ENCODE peak calls at places on chromosomes 11 and 22, in seven cellular contexts. I is HCT116, Y is SK-N-SH, J is HepG2, O is H1, A is K562, P is GM12878. X is an unnamed sample.

GRCh38 chr11:72114570-72114969 is 2.1 kb upstream of the ANAPC15 start:
- DNase-seq in I (no peak), Y (no peak), J (no peak), O (no peak), A (no peak), P (no peak), X (no peak)

GRCh38 chr22:49599691-49600451 is 227.8 kb downstream of the BRD1 start:
- DNase-seq in I (no peak), Y (no peak), J (no peak), O (no peak), A (no peak), P (no peak), X (no peak)

GRCh38 chr11:119823077-119823476 is 94.1 kb upstream of the NECTIN1 start:
- DNase-seq in I (no peak), Y (no peak), J (no peak), O (no peak), A (no peak), P (no peak), X (no peak)

GRCh38 chr22:36194971-36195370 is 6.6 kb downstream of the APOL4 start:
- DNase-seq in I (peak; percentile 22), Y (peak; percentile 57), J (peak; percentile 40), O (peak; percentile 36), A (no peak), P (no peak), X (peak; percentile 61)

GRCh38 chr22:32200752-32201151 is 4.1 kb downstream of the RFPL2 start:
- DNase-seq in I (no peak), Y (no peak), J (no peak), O (no peak), A (no peak), P (no peak), X (no peak)

GRCh38 chr11:133833101-133833898 is 12.0 kb downstream of the SPATA19 start:
- DNase-seq in I (no peak), Y (peak; percentile 35), J (no peak), O (no peak), A (no peak), P (no peak), X (no peak)

GRCh38 chr11:14463623-14464022 is 36.0 kb downstream of the COPB1 start:
- DNase-seq in I (no peak), Y (no peak), J (no peak), O (no peak), A (no peak), P (no peak), X (peak; percentile 15)

GRCh38 chr11:83006877-83007330 is 64.8 kb downstream of the RAB30 start:
- DNase-seq in I (no peak), Y (peak; percentile 64), J (no peak), O (no peak), A (no peak), P (peak; percentile 75), X (peak; percentile 97)

GRCh38 chr11:3959015-3959917 is 103.8 kb downstream of the STIM1 start:
- DNase-seq in I (no peak), Y (no peak), J (peak; percentile 86), O (no peak), A (peak; percentile 41), P (no peak), X (no peak)

GRCh38 chr11:31863170-31863929 is 52.2 kb upstream of the PAX6 start:
- DNase-seq in I (no peak), Y (no peak), J (no peak), O (peak; percentile 41), A (no peak), P (no peak), X (no peak)

GRCh38 chr22:19875531-19876313 is 21.0 kb upstream of the GNB1L start:
- DNase-seq in I (no peak), Y (peak; percentile 42), J (no peak), O (no peak), A (no peak), P (no peak), X (no peak)

GRCh38 chr22:44191036-44191454 is 10.3 kb downstream of the PARVG start:
- DNase-seq in I (no peak), Y (no peak), J (no peak), O (no peak), A (no peak), P (no peak), X (no peak)

GRCh38 chr11:88292156-88292844 is 45.2 kb downstream of the CTSC start:
- DNase-seq in I (peak; percentile 2), Y (peak; percentile 12), J (peak; percentile 6), O (no peak), A (no peak), P (no peak), X (no peak)
- TF ChIP-seq JUND in I (no peak), Y (peak; percentile 29), J (no peak), O (no peak), A (no peak), P (no peak), X (no peak)

GRCh38 chr22:38873469-38874411 is 1.7 kb upstream of the CBX6 start:
- DNase-seq in I (no peak), Y (no peak), J (no peak), O (no peak), A (no peak), P (peak; percentile 59), X (no peak)
- TF ChIP-seq JUND in I (no peak), Y (no peak), J (no peak), O (no peak), A (peak; percentile 91), P (peak; percentile 17), X (no peak)

GRCh38 chr11:128575174-128575955 is 12.0 kb downstream of the ETS1 start:
- DNase-seq in I (no peak), Y (no peak), J (no peak), O (no peak), A (no peak), P (no peak), X (no peak)

GRCh38 chr11:128572965-128573364 is 14.4 kb downstream of the ETS1 start:
- DNase-seq in I (no peak), Y (no peak), J (no peak), O (no peak), A (no peak), P (no peak), X (no peak)

GRCh38 chr11:128574576-128575011 is 12.8 kb downstream of the ETS1 start:
- DNase-seq in I (no peak), Y (no peak), J (no peak), O (no peak), A (no peak), P (no peak), X (no peak)

GRCh38 chr11:128575956-128576340 is 11.4 kb downstream of the ETS1 start:
- DNase-seq in I (no peak), Y (no peak), J (no peak), O (no peak), A (no peak), P (no peak), X (no peak)

GRCh38 chr11:128573674-128574073 is 13.7 kb downstream of the ETS1 start:
- DNase-seq in I (no peak), Y (no peak), J (no peak), O (no peak), A (no peak), P (no peak), X (no peak)
- TF ChIP-seq JUND in I (no peak), Y (no peak), J (no peak), O (no peak), A (no peak), P (no peak), X (no peak)

GRCh38 chr11:65554842-65555395 is 3.2 kb downstream of the LTBP3 start:
- DNase-seq in I (no peak), Y (no peak), J (no peak), O (no peak), A (no peak), P (no peak), X (no peak)

GRCh38 chr11:65557280-65558001 is 718 bp downstream of the LTBP3 start:
- DNase-seq in I (no peak), Y (peak; percentile 85), J (peak; percentile 63), O (no peak), A (peak; percentile 65), P (no peak), X (no peak)

GRCh38 chr11:65554057-65554818 is 3.9 kb downstream of the LTBP3 start:
- DNase-seq in I (no peak), Y (no peak), J (no peak), O (no peak), A (no peak), P (no peak), X (no peak)

GRCh38 chr11:65556470-65557279 is 1.5 kb downstream of the LTBP3 start:
- DNase-seq in I (no peak), Y (no peak), J (no peak), O (no peak), A (no peak), P (no peak), X (peak; percentile 53)

DNA sequence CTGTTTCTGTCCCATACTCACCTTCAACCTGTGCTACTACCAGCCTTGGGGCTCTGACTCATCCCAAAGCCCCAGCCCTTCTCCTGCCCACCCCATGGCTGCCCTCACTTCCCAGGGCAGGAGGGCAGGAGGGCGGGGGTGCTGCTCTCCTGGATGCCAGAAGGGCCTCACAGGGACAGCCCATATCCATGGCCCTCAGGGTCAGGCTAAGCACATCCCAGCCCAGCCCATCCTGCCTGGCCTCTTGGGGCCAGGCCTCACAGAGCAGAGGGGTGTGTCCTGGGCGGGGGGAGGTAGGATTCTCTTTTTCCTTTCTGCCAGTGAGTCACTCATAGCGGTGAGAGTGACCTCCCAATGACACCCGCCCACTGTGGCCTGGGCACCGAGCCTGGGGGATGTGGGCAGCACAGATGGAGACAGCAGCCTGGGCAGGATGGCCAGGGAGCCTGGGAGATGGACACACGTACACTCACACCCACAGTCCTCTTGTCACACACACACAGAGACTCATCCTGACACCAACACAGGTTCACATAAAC is 2.4 kb downstream of the LTBP3 start:
- DNase-seq in I (peak; percentile 71), Y (peak; percentile 64), J (peak; percentile 83), O (no peak), A (peak; percentile 54), P (no peak), X (no peak)
- TF ChIP-seq JUND in I (no peak), Y (peak; percentile 81), J (peak; percentile 12), O (no peak), A (peak; percentile 26), P (no peak), X (no peak)

GRCh38 chr11:12792590-12792989 is 118.4 kb downstream of the TEAD1 start:
- DNase-seq in I (no peak), Y (no peak), J (no peak), O (no peak), A (no peak), P (no peak), X (no peak)
- TF ChIP-seq JUND in I (no peak), Y (peak; percentile 42), J (no peak), O (no peak), A (no peak), P (no peak), X (no peak)

GRCh38 chr11:84289381-84289906 is 1003.3 kb upstream of the CCDC90B start:
- DNase-seq in I (no peak), Y (no peak), J (no peak), O (no peak), A (no peak), P (peak; percentile 55), X (no peak)
- TF ChIP-seq JUND in I (no peak), Y (peak; percentile 68), J (no peak), O (no peak), A (no peak), P (peak; percentile 86), X (no peak)

GRCh38 chr11:86888164-86888977 is 66.8 kb downstream of the FZD4 start:
- DNase-seq in I (no peak), Y (no peak), J (no peak), O (no peak), A (no peak), P (no peak), X (no peak)
- TF ChIP-seq JUND in I (no peak), Y (no peak), J (no peak), O (no peak), A (no peak), P (no peak), X (no peak)

GRCh38 chr11:97684486-97685439 is 1295.0 kb downstream of the JRKL start:
- DNase-seq in I (no peak), Y (no peak), J (no peak), O (no peak), A (no peak), P (no peak), X (no peak)
- TF ChIP-seq JUND in I (no peak), Y (no peak), J (no peak), O (no peak), A (no peak), P (no peak), X (no peak)

X was measured in T47D.